ENCODE peak calls at places on chromosomes 16 and 17, in eight cellular contexts. X is IMR-90; I is H7; L is activated naive CD8-positive, alpha-beta T cell treated with anti-CD3 and anti-CD28 coated beads for 36 hours; S is CD8-positive, alpha-beta memory T cell; M is RWPE2; C is islet precursor cell; F is stimulated activated CD8-positive, alpha-beta memory T cell treated with anti-CD3 and anti-CD28 coated beads, Interleukin-7, amount 100 ng/mL, for 1 hour. H is an unnamed sample.

GRCh38 chr17:17837966-17838962 is 1.5 kb upstream of the SREBF1 start:
- DNase-seq in X (peak; percentile 24), I (peak; percentile 80), L (no peak), S (no peak), M (no peak), C (peak; percentile 96), F (no peak), H (no peak)

GRCh38 chr17:72806011-72806410 is 286.5 kb downstream of the SLC39A11 start:
- DNase-seq in X (peak; percentile 56), I (no peak), L (no peak), S (no peak), M (no peak), C (no peak), F (no peak), H (no peak)

GRCh38 chr17:80455328-80455710 is 21.1 kb downstream of the NPTX1 start:
- DNase-seq in X (peak; percentile 46), I (peak; percentile 97), L (peak; percentile 60), S (peak; percentile 37), M (no peak), C (peak; percentile 93), F (no peak), H (no peak)

GRCh38 chr17:71441098-71441497 is 679.7 kb upstream of the SOX9 start:
- DNase-seq in X (peak; percentile 95), I (no peak), L (no peak), S (no peak), M (peak; percentile 61), C (peak; percentile 89), F (no peak), H (no peak)

GRCh38 chr17:6489016-6489550 is 44.8 kb downstream of the PIMREG start:
- DNase-seq in X (no peak), I (no peak), L (no peak), S (no peak), M (no peak), C (no peak), F (no peak), H (no peak)

GRCh38 chr17:50264263-50265113 is 9.8 kb upstream of the TMEM92 start:
- DNase-seq in X (peak; percentile 51), I (peak; percentile 88), L (no peak), S (no peak), M (peak; percentile 50), C (peak; percentile 86), F (no peak), H (peak; percentile 13)

GRCh38 chr17:5826384-5826783 is 242.1 kb upstream of the NLRP1 start:
- DNase-seq in X (peak; percentile 61), I (no peak), L (no peak), S (no peak), M (no peak), C (no peak), F (no peak), H (no peak)

GRCh38 chr17:55351027-55351625 is 70.5 kb downstream of the MMD start:
- DNase-seq in X (no peak), I (no peak), L (no peak), S (no peak), M (no peak), C (peak; percentile 27), F (no peak), H (no peak)

GRCh38 chr17:41480136-41480535 is 815 bp downstream of the KRT35 start:
- DNase-seq in X (no peak), I (no peak), L (no peak), S (no peak), M (no peak), C (no peak), F (no peak), H (no peak)

GRCh38 chr16:1936945-1937479 is 6.0 kb downstream of the MSRB1 start:
- DNase-seq in X (no peak), I (no peak), L (no peak), S (no peak), M (no peak), C (no peak), F (no peak), H (no peak)

H was measured in DND-41.